ENCODE peak calls at places on chromosomes 6 and 20, in seven cellular contexts. L is NCI-H2081; M is CD8-positive, alpha-beta memory T cell; B is Kasumi-1; J is fibroblast of pulmonary artery; S is caudate nucleus; T is stomach. K is an unnamed sample.

GRCh38 chr6:16326531-16326930 is 88.1 kb downstream of the GMPR start:
- DNase-seq in J (no peak), T (no peak), S (no peak), L (no peak), M (no peak), B (no peak), K (no peak)

GRCh38 chr6:88899569-88900316 is 63.7 kb downstream of the RNGTT start:
- DNase-seq in M (no peak), T (no peak), L (no peak), B (peak), J (no peak), S (no peak), K (no peak)

GRCh38 chr6:145809211-145809610 is 5.4 kb downstream of the FBXO30 start:
- DNase-seq in B (no peak), T (no peak), M (no peak), S (no peak), J (no peak), L (no peak), K (no peak)

GRCh38 chr6:125170376-125170775 is 16.8 kb downstream of the TPD52L1 start:
- DNase-seq in L (no peak), T (no peak), S (no peak), M (no peak), J (peak), B (no peak), K (no peak)

GRCh38 chr6:40378071-40378724 is 209.0 kb downstream of the LRFN2 start:
- DNase-seq in J (no peak), B (no peak), T (no peak), L (no peak), S (no peak), M (no peak), K (no peak)

GRCh38 chr6:143441680-143442359 is 8.7 kb downstream of the ADAT2 start:
- DNase-seq in M (no peak), T (no peak), J (no peak), S (no peak), B (no peak), L (no peak), K (no peak)

GRCh38 chr20:4957939-4958362 is 43.4 kb downstream of the SLC23A2 start:
- DNase-seq in B (no peak), L (no peak), T (no peak), S (no peak), J (no peak), M (no peak), K (no peak)

GRCh38 chr6:155327326-155328073 is 13.2 kb upstream of the TFB1M start:
- DNase-seq in B (peak), S (peak), T (peak), J (peak), L (peak), M (peak), K (peak)

GRCh38 chr6:112682088-112682487 is 335.0 kb downstream of the RFPL4B start:
- DNase-seq in S (no peak), T (no peak), J (no peak), L (no peak), B (no peak), M (no peak), K (no peak)

GRCh38 chr6:118787746-118788419 is 106.1 kb upstream of the ASF1A start:
- DNase-seq in S (no peak), L (no peak), T (no peak), M (no peak), B (peak), J (peak), K (no peak)

GRCh38 chr6:26086214-26086613 is 1.0 kb upstream of the HFE start:
- DNase-seq in B (no peak), T (no peak), L (no peak), J (no peak), M (peak), S (no peak), K (no peak)

GRCh38 chr6:168102093-168102985 is 23.3 kb upstream of the FRMD1 start:
- DNase-seq in B (no peak), M (peak), S (peak), T (peak), J (no peak), L (peak), K (no peak)

GRCh38 chr6:142819603-142820335 is 125.2 kb downstream of the HIVEP2 start:
- DNase-seq in S (no peak), J (peak), L (peak), T (no peak), B (peak), M (peak), K (no peak)

GRCh38 chr6:63839485-63839884 is 203.9 kb downstream of the PHF3 start:
- DNase-seq in S (no peak), J (peak), T (no peak), L (no peak), M (no peak), B (no peak), K (no peak)

GRCh38 chr6:37495199-37495913 is 4.3 kb downstream of the CCDC167 start:
- DNase-seq in B (no peak), T (no peak), J (no peak), L (peak), S (no peak), M (no peak), K (no peak)

GRCh38 chr6:61887425-61887824 is 398.6 kb downstream of the KHDRBS2 start:
- DNase-seq in B (no peak), J (no peak), T (no peak), S (no peak), M (no peak), L (no peak), K (no peak)

GRCh38 chr6:42899871-42900270 is 16.0 kb upstream of the PTCRA start:
- DNase-seq in B (no peak), S (no peak), J (no peak), L (peak), T (no peak), M (no peak), K (no peak)

GRCh38 chr20:50174456-50174855 is 16.2 kb upstream of the CEBPB start:
- DNase-seq in L (no peak), B (no peak), T (no peak), M (no peak), J (no peak), S (no peak), K (no peak)

GRCh38 chr6:65545920-65546319 is 161.1 kb downstream of the EYS start:
- DNase-seq in S (no peak), J (no peak), M (no peak), T (no peak), B (no peak), L (no peak), K (no peak)

GRCh38 chr20:8367679-8368078 is 235.6 kb downstream of the PLCB1 start:
- DNase-seq in J (no peak), B (peak), L (no peak), M (no peak), S (no peak), T (no peak), K (no peak)

GRCh38 chr6:36927691-36928546 is 26.6 kb upstream of the PI16 start:
- DNase-seq in M (no peak), S (no peak), B (no peak), T (no peak), L (no peak), J (no peak), K (peak)

GRCh38 chr20:4925842-4926530 is 75.3 kb downstream of the SLC23A2 start:
- DNase-seq in M (no peak), T (peak), J (peak), B (no peak), S (no peak), L (peak), K (no peak)

GRCh38 chr20:64036346-64037198 is 590 bp downstream of the C20orf204 start:
- DNase-seq in L (no peak), S (no peak), J (no peak), B (no peak), T (no peak), M (no peak), K (no peak)

GRCh38 chr6:135853986-135854385 is 2.5 kb downstream of the PDE7B start:
- DNase-seq in M (no peak), S (no peak), L (no peak), T (no peak), B (no peak), J (peak), K (no peak)

GRCh38 chr6:116298968-116299367 is 19.2 kb upstream of the TSPYL1 start:
- DNase-seq in S (no peak), B (no peak), J (no peak), T (no peak), L (no peak), M (no peak), K (no peak)

GRCh38 chr6:53326372-53327016 is 22.3 kb downstream of the ELOVL5 start:
- DNase-seq in M (no peak), L (no peak), J (peak), B (no peak), S (no peak), T (no peak), K (no peak)

GRCh38 chr6:96943535-96943934 is 19.0 kb downstream of the KLHL32 start:
- DNase-seq in M (no peak), J (no peak), B (no peak), L (no peak), S (no peak), T (no peak), K (no peak)

GRCh38 chr6:137745321-137745720 is 121.7 kb upstream of the TNFAIP3 start:
- DNase-seq in B (no peak), L (no peak), T (no peak), J (no peak), S (no peak), M (no peak), K (no peak)

GRCh38 chr20:43988867-43989266 is 74.2 kb downstream of the TOX2 start:
- DNase-seq in L (no peak), M (no peak), B (no peak), J (no peak), T (no peak), S (no peak), K (no peak)

GRCh38 chr6:160013987-160014868 is 45.3 kb downstream of the IGF2R start:
- DNase-seq in L (peak), S (no peak), B (no peak), J (peak), M (no peak), T (no peak), K (no peak)

GRCh38 chr6:79635179-79635578 is 4.0 kb downstream of the SH3BGRL2 start:
- DNase-seq in J (peak), B (no peak), L (no peak), T (no peak), M (no peak), S (no peak), K (no peak)

GRCh38 chr6:169452117-169452868 is 198.6 kb upstream of the THBS2 start:
- DNase-seq in T (peak), S (no peak), L (no peak), B (no peak), J (peak), M (no peak), K (no peak)

GRCh38 chr6:36616888-36617521 is 22.8 kb downstream of the SRSF3 start:
- DNase-seq in M (no peak), J (no peak), L (peak), T (peak), B (no peak), S (no peak), K (no peak)

GRCh38 chr6:31573239-31574105 is 1.4 kb downstream of the LTA start:
- DNase-seq in M (no peak), L (no peak), T (no peak), J (no peak), B (no peak), S (no peak), K (no peak)

GRCh38 chr20:24665741-24666191 is 196.3 kb downstream of the SYNDIG1 start:
- DNase-seq in B (no peak), M (no peak), L (no peak), T (peak), S (no peak), J (no peak), K (no peak)

GRCh38 chr20:58978351-58979190 is 2.5 kb upstream of the NELFCD start:
- DNase-seq in S (no peak), T (no peak), B (no peak), L (no peak), J (no peak), M (no peak), K (no peak)

GRCh38 chr6:15301179-15302006 is 55.5 kb downstream of the JARID2 start:
- DNase-seq in B (no peak), L (no peak), S (no peak), T (no peak), M (no peak), J (no peak), K (no peak)

K was measured in hypothalamus.